ENCODE peak calls at places on chromosomes 12 and 14, in seven cellular contexts. W is OCI-LY7, J is hepatocyte, G is SK-N-SH, M is neural progenitor cell, O is HCT116, D is GM23248. T is an unnamed sample.

GRCh38 chr12:123900898-123901376 is 71.7 kb downstream of the CCDC92 start:
- DNase-seq in W (no peak), J (peak; percentile 40), G (no peak), M (peak; percentile 58), O (no peak), D (no peak), T (peak; percentile 78)

GRCh38 chr12:110349521-110350151 is 53.9 kb downstream of the ANAPC7 start:
- DNase-seq in W (no peak), J (no peak), G (no peak), M (no peak), O (no peak), D (no peak), T (no peak)

GRCh38 chr12:78457951-78458350 is 406.6 kb upstream of the SYT1 start:
- DNase-seq in W (peak; percentile 66), J (no peak), G (no peak), M (no peak), O (no peak), D (peak; percentile 26), T (no peak)

GRCh38 chr12:3304436-3305135 is 186.4 kb upstream of the PRMT8 start:
- DNase-seq in W (no peak), J (peak; percentile 73), G (no peak), M (no peak), O (peak; percentile 60), D (peak; percentile 96), T (no peak)

GRCh38 chr14:104230946-104231345 is 92.6 kb downstream of the KIF26A start:
- DNase-seq in W (no peak), J (no peak), G (no peak), M (no peak), O (no peak), D (no peak), T (no peak)

GRCh38 chr12:108691995-108692808 is 39.1 kb downstream of the CORO1C start:
- DNase-seq in W (peak; percentile 33), J (peak; percentile 19), G (no peak), M (peak; percentile 26), O (no peak), D (peak; percentile 51), T (no peak)

GRCh38 chr12:131851741-131852550 is 23.8 kb downstream of the MMP17 start:
- DNase-seq in W (no peak), J (no peak), G (no peak), M (no peak), O (no peak), D (no peak), T (no peak)

GRCh38 chr12:91662021-91662420 is 479.4 kb upstream of the DCN start:
- DNase-seq in W (no peak), J (no peak), G (no peak), M (no peak), O (no peak), D (no peak), T (no peak)

GRCh38 chr12:2266666-2267623 is 214.2 kb downstream of the CACNA1C start:
- DNase-seq in W (no peak), J (peak; percentile 70), G (no peak), M (no peak), O (no peak), D (no peak), T (no peak)

GRCh38 chr12:110733089-110733715 is 9.5 kb downstream of the PPP1CC start:
- DNase-seq in W (no peak), J (no peak), G (no peak), M (no peak), O (no peak), D (peak; percentile 62), T (no peak)

GRCh38 chr14:96243785-96244184 is 12.2 kb upstream of the BDKRB1 start:
- DNase-seq in W (no peak), J (no peak), G (no peak), M (no peak), O (no peak), D (no peak), T (no peak)

GRCh38 chr12:44307506-44308168 is 471.8 kb downstream of the TMEM117 start:
- DNase-seq in W (no peak), J (no peak), G (no peak), M (no peak), O (no peak), D (no peak), T (no peak)

DNA sequence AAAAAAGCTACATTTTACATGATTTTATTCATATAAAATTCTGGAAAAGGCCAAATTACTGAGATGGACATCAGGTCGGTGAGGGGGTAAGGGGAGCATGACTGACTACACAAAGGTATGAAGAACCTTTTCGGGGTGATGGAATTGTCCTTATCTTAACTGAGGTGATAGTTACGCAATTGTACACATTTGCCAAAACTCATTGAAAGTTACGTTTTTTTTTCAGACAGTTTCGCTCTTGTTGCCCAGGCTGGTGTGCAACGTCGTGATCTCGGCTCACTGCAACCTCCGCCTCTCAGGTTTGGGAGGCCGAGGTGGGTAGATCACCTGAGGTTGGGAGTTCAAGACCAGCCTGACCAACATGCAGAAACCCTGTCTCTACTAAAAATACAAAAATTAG is 29.4 kb upstream of the PLEKHG3 start:
- DNase-seq in W (no peak), J (no peak), G (no peak), M (no peak), O (no peak), D (no peak), T (no peak)
- TF ChIP-seq EZH2phosphoT487 in W (no peak), J (no peak), G (no peak), M (no peak), O (no peak), D (no peak), T (no peak)

GRCh38 chr12:93782854-93783253 is 105.7 kb downstream of the CRADD start:
- DNase-seq in W (no peak), J (no peak), G (no peak), M (no peak), O (no peak), D (peak; percentile 17), T (no peak)

GRCh38 chr12:93778306-93778705 is 101.1 kb downstream of the CRADD start:
- DNase-seq in W (no peak), J (peak; percentile 65), G (no peak), M (no peak), O (no peak), D (peak; percentile 95), T (no peak)

GRCh38 chr12:93777249-93777648 is 100.1 kb downstream of the CRADD start:
- DNase-seq in W (no peak), J (no peak), G (no peak), M (no peak), O (no peak), D (peak; percentile 83), T (no peak)

GRCh38 chr12:93776581-93777018 is 99.4 kb downstream of the CRADD start:
- DNase-seq in W (no peak), J (no peak), G (no peak), M (no peak), O (no peak), D (peak; percentile 83), T (no peak)

DNA sequence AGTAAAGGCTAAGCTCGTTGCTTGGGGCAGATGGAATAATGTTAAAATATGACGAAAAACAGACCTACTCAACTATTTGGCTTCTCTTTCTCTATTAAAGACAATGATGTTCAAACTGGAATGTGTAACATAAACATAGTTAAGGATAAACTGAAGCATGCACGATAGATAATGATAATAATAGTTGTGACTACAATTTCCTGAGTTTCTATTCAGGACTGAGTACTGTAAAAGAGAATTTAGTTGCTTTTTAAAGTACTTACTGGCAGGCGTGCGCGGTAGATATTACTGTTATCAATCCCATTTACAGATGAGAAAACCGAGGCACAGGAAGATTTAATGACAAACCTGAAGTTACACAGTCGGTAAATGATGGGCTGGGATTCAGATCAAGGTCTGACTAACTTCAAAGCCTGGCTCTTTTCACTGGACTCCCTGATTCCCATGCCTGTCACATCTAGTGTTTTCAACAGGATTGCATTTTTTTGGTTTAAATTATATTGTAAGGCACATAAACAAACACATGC is 103.0 kb downstream of the CRADD start:
- DNase-seq in W (no peak), J (no peak), G (no peak), M (no peak), O (no peak), D (peak; percentile 35), T (no peak)
- H3K4me1 ChIP-seq in W (no peaks in the 10 kb centered on the region), J (peaks cover 44% of the 10 kb centered on the region), G (peaks cover 59% of the 10 kb centered on the region), M (peaks cover 14% of the 10 kb centered on the region), O (peaks cover 67% of the 10 kb centered on the region), D (peaks cover 77% of the 10 kb centered on the region), T (no peaks in the 10 kb centered on the region)

DNA sequence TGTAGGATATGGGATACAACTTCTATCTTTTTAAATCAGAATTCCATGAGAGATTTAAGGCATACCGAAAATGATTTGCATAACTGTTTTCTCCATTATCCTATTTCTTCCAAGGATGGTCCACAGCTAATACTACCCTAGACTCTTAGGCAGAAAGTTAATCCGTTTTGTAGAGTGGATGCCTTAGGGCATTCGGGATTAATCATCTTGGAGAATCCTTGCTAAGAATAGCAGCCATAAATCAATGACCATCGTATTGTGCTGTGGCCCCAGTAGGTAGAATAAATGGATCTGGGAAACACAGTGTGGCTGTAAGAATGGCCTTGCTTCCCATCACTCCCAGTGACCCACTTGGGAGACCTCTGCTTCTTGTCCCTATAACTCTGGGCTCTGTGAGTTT is 99.6 kb downstream of the SSPN start:
- DNase-seq in W (no peak), J (no peak), G (no peak), M (no peak), O (no peak), D (no peak), T (no peak)
- TF ChIP-seq EZH2phosphoT487 in W (no peak), J (no peak), G (no peak), M (no peak), O (no peak), D (no peak), T (no peak)

GRCh38 chr12:65533177-65533883 is 254.8 kb downstream of the MSRB3 start:
- DNase-seq in W (no peak), J (no peak), G (no peak), M (no peak), O (peak; percentile 95), D (no peak), T (no peak)
- H3K4me1 ChIP-seq in W (no peaks in the 10 kb centered on the region), J (peaks cover 36% of the 10 kb centered on the region), G (peaks cover 38% of the 10 kb centered on the region), M (peaks cover 16% of the 10 kb centered on the region), O (peaks cover 84% of the 10 kb centered on the region), D (peaks cover 49% of the 10 kb centered on the region), T (peaks cover 7% of the 10 kb centered on the region)

DNA sequence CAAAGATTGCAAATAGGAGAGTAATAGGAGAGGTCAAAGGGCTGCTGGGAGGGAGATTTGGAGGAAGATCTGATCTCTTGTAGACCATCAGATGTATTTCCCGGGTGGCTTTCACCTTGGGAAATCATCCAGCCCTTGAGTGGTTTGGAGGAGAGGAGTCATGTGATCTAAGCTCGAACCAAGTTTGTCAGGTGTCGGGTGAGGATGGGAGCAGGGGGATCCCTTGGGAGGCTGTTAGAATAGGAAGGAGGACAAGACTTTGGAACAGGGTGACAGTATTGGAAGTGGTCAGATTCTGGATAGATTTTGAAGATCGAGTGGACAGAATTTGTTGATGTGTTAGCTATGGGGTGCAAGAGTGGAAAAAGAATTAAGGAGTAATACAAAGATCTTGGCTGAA is 46.6 kb downstream of the C12orf75 start:
- DNase-seq in W (no peak), J (no peak), G (no peak), M (no peak), O (no peak), D (no peak), T (no peak)
- TF ChIP-seq EZH2phosphoT487 in W (no peak), J (no peak), G (no peak), M (no peak), O (no peak), D (no peak), T (no peak)

DNA sequence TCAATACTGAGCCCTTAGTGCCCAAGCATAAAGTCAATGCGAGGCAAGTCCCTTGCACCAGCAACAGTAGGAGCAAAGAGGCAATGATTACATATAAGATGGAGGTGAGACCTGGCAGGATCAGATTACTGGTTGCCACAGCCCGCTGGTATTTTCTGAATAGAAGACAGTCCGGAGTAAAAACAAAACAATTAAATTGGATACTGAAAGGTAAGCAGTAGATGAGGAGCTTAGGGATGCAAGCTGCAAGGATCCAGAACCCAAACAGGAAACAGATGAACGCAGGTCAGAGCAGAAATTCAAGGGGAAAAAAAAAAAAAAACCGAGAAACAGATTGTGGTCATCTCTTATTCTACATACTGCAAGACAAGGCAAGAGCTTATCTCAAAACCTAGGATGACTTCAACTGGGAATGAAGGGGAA is 119.6 kb downstream of the MED13L start:
- DNase-seq in W (no peak), J (no peak), G (no peak), M (peak; percentile 22), O (no peak), D (no peak), T (peak; percentile 53)
- H3K4me1 ChIP-seq in W (no peaks in the 10 kb centered on the region), J (peaks cover 45% of the 10 kb centered on the region), G (peaks cover 48% of the 10 kb centered on the region), M (peaks cover 95% of the 10 kb centered on the region), O (peaks cover 42% of the 10 kb centered on the region), D (peaks cover 34% of the 10 kb centered on the region), T (peaks cover 78% of the 10 kb centered on the region)

T was measured in GM23338.